ENCODE peak calls at places on chromosome 2, in four cellular contexts. One of them, this sample, is unnamed.
A peak's percentile ranks its signal among the peaks of the same experiment; 100 is the strongest.

GRCh38 chr2:134583462-134583861 is 135.3 kb downstream of the TMEM163 start:
- DNase-seq in heart right ventricle: no peak
- DNase-seq in psoas muscle: no peak
- DNase-seq in B cell: no peak
- DNase-seq in this sample: no peak

GRCh38 chr2:157782057-157782845 is 93.9 kb downstream of the ACVR1 start:
- DNase-seq in heart right ventricle: no peak
- DNase-seq in psoas muscle: no peak
- DNase-seq in B cell: no peak
- DNase-seq in this sample: no peak

GRCh38 chr2:28662468-28663095 is 89.0 kb upstream of the PPP1CB start:
- DNase-seq in B cell: no peak
- DNase-seq in heart right ventricle: no peak
- DNase-seq in psoas muscle: no peak
- DNase-seq in this sample: no peak

GRCh38 chr2:150165988-150166965 is 321.2 kb downstream of the RND3 start:
- DNase-seq in heart right ventricle: no peak
- DNase-seq in psoas muscle: no peak
- DNase-seq in B cell: no peak
- DNase-seq in this sample: no peak

GRCh38 chr2:232103140-232103737 is 141.7 kb downstream of the DIS3L2 start:
- DNase-seq in B cell: no peak
- DNase-seq in psoas muscle: no peak
- DNase-seq in heart right ventricle: no peak
- DNase-seq in this sample: no peak

GRCh38 chr2:39733070-39733674 is 45.9 kb downstream of the THUMPD2 start:
- DNase-seq in psoas muscle: no peak
- DNase-seq in B cell: no peak
- DNase-seq in heart right ventricle: no peak
- DNase-seq in this sample: no peak

GRCh38 chr2:99278793-99279291 is 22.2 kb downstream of the LYG1 start:
- DNase-seq in psoas muscle: no peak
- DNase-seq in heart right ventricle: no peak
- DNase-seq in B cell: no peak
- DNase-seq in this sample: no peak

GRCh38 chr2:136005462-136006205 is 20.2 kb upstream of the DARS1 start:
- DNase-seq in psoas muscle: no peak
- DNase-seq in heart right ventricle: no peak
- DNase-seq in B cell: no peak
- DNase-seq in this sample: no peak

GRCh38 chr2:217102941-217103340 is 243.1 kb upstream of the TNP1 start:
- DNase-seq in heart right ventricle: no peak
- DNase-seq in psoas muscle: no peak
- DNase-seq in B cell: no peak
- DNase-seq in this sample: no peak

GRCh38 chr2:2800697-2801096 is 469.6 kb upstream of the MYT1L start:
- DNase-seq in heart right ventricle: no peak
- DNase-seq in psoas muscle: no peak
- DNase-seq in B cell: no peak
- DNase-seq in this sample: no peak

GRCh38 chr2:106304612-106305184 is 110.6 kb upstream of the UXS1 start:
- DNase-seq in heart right ventricle: no peak
- DNase-seq in psoas muscle: no peak
- DNase-seq in B cell: no peak
- DNase-seq in this sample: no peak

GRCh38 chr2:195304310-195304709 is 352.7 kb upstream of the SLC39A10 start:
- DNase-seq in psoas muscle: no peak
- DNase-seq in B cell: no peak
- DNase-seq in heart right ventricle: no peak
- DNase-seq in this sample: no peak
- TF ChIP-seq CTCF in psoas muscle: no peak
- TF ChIP-seq CTCF in B cell: no peak
- TF ChIP-seq CTCF in heart right ventricle: no peak
- TF ChIP-seq CTCF in this sample: no peak

GRCh38 chr2:146143971-146144370 is 1624.1 kb upstream of the ZEB2 start:
- DNase-seq in heart right ventricle: no peak
- DNase-seq in psoas muscle: no peak
- DNase-seq in B cell: no peak
- DNase-seq in this sample: no peak

DNA sequence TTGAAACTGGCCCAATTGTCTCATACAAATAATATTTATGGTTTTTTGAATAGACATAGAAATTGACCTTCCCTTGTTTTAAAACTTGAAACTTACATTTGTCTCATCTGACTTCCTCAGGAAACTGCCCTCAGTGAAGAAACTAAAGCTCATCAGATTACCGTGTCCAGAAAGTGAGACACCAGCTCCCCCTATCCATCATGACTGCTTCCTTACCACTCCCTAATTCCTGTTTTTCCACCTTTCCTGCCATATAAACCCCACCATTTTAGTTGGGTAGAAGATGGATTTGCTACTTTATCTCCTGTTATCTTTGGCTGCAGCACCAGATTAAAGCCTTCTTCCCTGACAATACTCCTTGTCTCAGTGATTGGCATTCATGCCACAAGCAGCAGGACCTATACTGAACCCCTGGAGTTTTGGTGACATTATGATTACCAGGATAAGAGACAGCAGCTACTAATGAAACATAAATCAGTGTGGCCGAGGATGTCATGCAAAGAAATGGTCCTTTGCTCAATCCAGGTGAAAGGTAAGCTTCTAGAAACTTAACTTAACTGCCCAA is 1627.6 kb upstream of the ZEB2 start:
- DNase-seq in heart right ventricle: no peak
- DNase-seq in psoas muscle: no peak
- DNase-seq in B cell: no peak
- DNase-seq in this sample: no peak
- TF ChIP-seq CTCF in heart right ventricle: no peak
- TF ChIP-seq CTCF in psoas muscle: no peak
- TF ChIP-seq CTCF in B cell: no peak
- TF ChIP-seq CTCF in this sample: no peak

GRCh38 chr2:181239400-181239799 is 217.8 kb upstream of the ITGA4 start:
- DNase-seq in heart right ventricle: no peak
- DNase-seq in B cell: no peak
- DNase-seq in psoas muscle: no peak
- DNase-seq in this sample: no peak
- TF ChIP-seq CTCF in heart right ventricle: no peak
- TF ChIP-seq CTCF in B cell: no peak
- TF ChIP-seq CTCF in psoas muscle: no peak
- TF ChIP-seq CTCF in this sample: no peak

GRCh38 chr2:236174608-236175001 is 6.4 kb upstream of the GBX2 start:
- DNase-seq in B cell: peak; percentile 35
- DNase-seq in psoas muscle: no peak
- DNase-seq in heart right ventricle: no peak
- DNase-seq in this sample: no peak

GRCh38 chr2:236176417-236176816 is 8.2 kb upstream of the GBX2 start:
- DNase-seq in B cell: peak; percentile 44
- DNase-seq in psoas muscle: no peak
- DNase-seq in heart right ventricle: no peak
- DNase-seq in this sample: peak; percentile 68

GRCh38 chr2:236172238-236172865 is 4.2 kb upstream of the GBX2 start:
- DNase-seq in psoas muscle: no peak
- DNase-seq in heart right ventricle: no peak
- DNase-seq in B cell: peak; percentile 41
- DNase-seq in this sample: peak; percentile 23

GRCh38 chr2:236172866-236173733 is 4.9 kb upstream of the GBX2 start:
- DNase-seq in psoas muscle: no peak
- DNase-seq in B cell: peak; percentile 44
- DNase-seq in heart right ventricle: no peak
- DNase-seq in this sample: peak; percentile 38

DNA sequence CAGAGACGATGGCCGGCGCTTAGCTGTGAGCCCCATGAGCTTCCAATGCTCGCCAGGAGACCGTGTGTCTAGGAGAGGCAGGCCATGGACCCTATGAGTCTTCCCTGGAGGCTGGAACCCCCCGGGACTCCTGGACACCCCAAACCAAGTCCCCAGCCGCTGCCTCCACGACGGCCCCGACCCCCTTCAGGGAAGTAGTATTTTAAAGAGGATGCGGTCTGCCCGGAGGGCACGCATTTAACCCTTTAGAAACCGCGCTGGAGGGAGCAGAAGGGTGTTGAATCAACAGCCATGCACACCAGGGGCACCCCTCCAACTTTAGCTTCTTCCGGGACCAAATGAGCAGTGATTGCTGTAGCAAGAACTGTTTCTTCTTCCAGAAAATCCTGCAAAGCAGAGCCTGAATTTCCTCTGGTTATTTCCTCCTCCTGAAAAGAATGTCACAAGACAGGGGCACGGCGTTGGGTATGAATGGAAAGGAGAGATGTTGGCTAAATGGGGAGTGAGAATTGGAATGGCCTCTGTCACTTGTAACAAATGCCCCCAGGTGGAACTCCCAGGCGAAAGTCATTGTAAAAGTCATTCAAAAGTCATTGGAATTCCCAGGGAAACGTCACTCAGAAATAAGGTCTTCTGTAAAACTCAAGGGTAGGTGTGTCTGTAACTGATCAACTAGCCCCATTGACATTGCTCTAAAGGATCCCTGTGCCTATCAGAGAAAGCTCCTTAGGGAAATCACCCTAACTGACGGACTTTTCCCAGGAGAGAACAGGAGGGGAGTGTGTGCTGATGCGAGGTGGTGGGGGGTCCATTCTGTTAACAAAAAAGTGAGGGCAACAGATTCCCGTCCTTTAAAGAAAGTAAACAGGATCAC is 5.8 kb upstream of the GBX2 start:
- DNase-seq in B cell: no peak
- DNase-seq in psoas muscle: no peak
- DNase-seq in heart right ventricle: no peak
- DNase-seq in this sample: no peak
- TF ChIP-seq CTCF in B cell: no peak
- TF ChIP-seq CTCF in psoas muscle: no peak
- TF ChIP-seq CTCF in heart right ventricle: no peak
- TF ChIP-seq CTCF in this sample: no peak

This sample was measured in GM20000.